ENCODE peak calls at places on chromosomes 2 and 18, in eight cellular contexts. X is ovary; Y is spleen; O is CD8-positive, alpha-beta T cell; A is K562; D is stomach; F is Karpas-422; W is lower lobe of right lung. V is an unnamed sample.

GRCh38 chr2:36459725-36460137 is 104.2 kb downstream of the CRIM1 start:
- DNase-seq in O (no peak), F (no peak), A (no peak), X (no peak), W (no peak), Y (no peak), D (peak; percentile 31), V (peak; percentile 23)

GRCh38 chr18:48186084-48186798 is 222.9 kb downstream of the ZBTB7C start:
- DNase-seq in F (no peak), Y (no peak), X (peak; percentile 59), D (no peak), O (no peak), A (no peak), W (no peak), V (no peak)

GRCh38 chr2:212843409-212844199 is 305.0 kb upstream of the ERBB4 start:
- DNase-seq in D (no peak), O (no peak), Y (no peak), F (no peak), W (no peak), A (no peak), X (no peak), V (no peak)

GRCh38 chr2:160222546-160223281 is 22.6 kb upstream of the ITGB6 start:
- DNase-seq in W (no peak), F (no peak), A (no peak), O (no peak), X (no peak), D (no peak), Y (no peak), V (no peak)

GRCh38 chr2:11399113-11399762 is 54.8 kb upstream of the ROCK2 start:
- DNase-seq in D (no peak), F (no peak), X (no peak), O (no peak), A (no peak), Y (no peak), W (no peak), V (no peak)

GRCh38 chr18:3451989-3452749 is 2.2 kb downstream of the TGIF1 start:
- DNase-seq in A (peak; percentile 45), D (peak; percentile 73), W (peak; percentile 77), F (peak; percentile 67), O (peak; percentile 44), X (peak; percentile 74), Y (peak; percentile 88), V (peak; percentile 62)

GRCh38 chr2:217436386-217436785 is 566.4 kb downstream of the TNS1 start:
- DNase-seq in O (no peak), D (no peak), A (no peak), Y (no peak), F (no peak), W (peak; percentile 50), X (peak; percentile 59), V (no peak)

GRCh38 chr18:12352188-12352587 is 24.8 kb downstream of the AFG3L2 start:
- DNase-seq in W (no peak), F (no peak), D (no peak), A (no peak), O (no peak), X (no peak), Y (no peak), V (no peak)

GRCh38 chr2:70247364-70248144 is 874 bp downstream of the TIA1 start:
- DNase-seq in A (no peak), X (no peak), Y (no peak), W (no peak), D (no peak), O (no peak), F (peak; percentile 61), V (no peak)

GRCh38 chr2:112204411-112204810 is 50.4 kb downstream of the ZC3H8 start:
- DNase-seq in X (no peak), Y (no peak), F (no peak), D (no peak), O (no peak), A (no peak), W (no peak), V (no peak)

GRCh38 chr18:2997846-2998599 is 14.9 kb downstream of the LPIN2 start:
- DNase-seq in Y (no peak), A (no peak), X (no peak), O (no peak), F (peak; percentile 45), W (no peak), D (peak; percentile 58), V (no peak)

GRCh38 chr2:232400244-232401015 is 6.2 kb upstream of the ALPG start:
- DNase-seq in Y (no peak), O (no peak), X (no peak), A (no peak), D (no peak), F (peak; percentile 27), W (no peak), V (no peak)

GRCh38 chr2:208015475-208015874 is 9.9 kb downstream of the PLEKHM3 start:
- DNase-seq in D (no peak), A (no peak), O (no peak), X (no peak), W (no peak), F (no peak), Y (no peak), V (no peak)

GRCh38 chr18:59877366-59877765 is 22.4 kb upstream of the PMAIP1 start:
- DNase-seq in F (no peak), W (no peak), O (no peak), A (no peak), Y (no peak), X (no peak), D (no peak), V (no peak)

GRCh38 chr2:23722255-23722654 is 204.7 kb downstream of the ATAD2B start:
- DNase-seq in D (no peak), Y (no peak), O (no peak), X (no peak), F (peak; percentile 49), W (no peak), A (no peak), V (no peak)

GRCh38 chr2:10407841-10408648 is 40.1 kb downstream of the ODC1 start:
- DNase-seq in D (peak; percentile 86), X (no peak), Y (peak; percentile 88), A (peak; percentile 85), F (no peak), O (peak; percentile 51), W (peak; percentile 82), V (peak; percentile 96)

GRCh38 chr2:166892397-166892796 is 4.1 kb downstream of the XIRP2 start:
- DNase-seq in O (no peak), F (no peak), D (no peak), X (no peak), Y (no peak), W (no peak), A (no peak), V (no peak)

GRCh38 chr18:11553098-11553940 is 56.1 kb upstream of the SLC35G4 start:
- DNase-seq in W (no peak), X (no peak), O (no peak), F (peak; percentile 85), D (no peak), Y (no peak), A (peak; percentile 62), V (peak; percentile 41)

GRCh38 chr2:172858473-172858745 is 122.8 kb downstream of the RAPGEF4 start:
- DNase-seq in X (no peak), O (no peak), Y (no peak), F (no peak), W (no peak), A (no peak), D (no peak), V (no peak)

DNA sequence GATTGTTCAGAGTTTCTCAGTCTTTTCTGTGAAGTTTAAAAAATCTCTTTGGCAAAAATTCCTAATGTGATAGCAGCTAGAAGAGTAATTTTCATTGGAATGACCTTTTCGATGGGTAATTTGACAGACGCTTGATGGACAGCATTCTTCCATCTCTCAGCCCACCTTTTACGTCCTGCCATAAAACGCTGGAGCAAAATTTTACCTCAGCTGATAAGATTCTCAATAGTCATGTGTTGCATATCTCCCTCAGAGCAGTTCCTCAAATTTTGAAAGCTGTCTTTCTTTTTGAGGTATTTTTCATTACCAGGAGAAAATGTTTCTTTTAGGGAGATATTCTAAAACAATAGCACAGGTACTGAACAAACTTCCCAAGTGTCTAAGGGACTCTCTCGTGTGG is 441.4 kb downstream of the PARD3B start:
- DNase-seq in D (no peak), W (no peak), O (no peak), X (no peak), F (no peak), Y (no peak), A (no peak), V (no peak)
- H3K9me3 ChIP-seq in D (no peaks in the 10 kb centered on the region), W (no peaks in the 10 kb centered on the region), O (no peaks in the 10 kb centered on the region), X (no peaks in the 10 kb centered on the region), F (no peaks in the 10 kb centered on the region), Y (no peaks in the 10 kb centered on the region), A (no peaks in the 10 kb centered on the region), V (no peaks in the 10 kb centered on the region)

DNA sequence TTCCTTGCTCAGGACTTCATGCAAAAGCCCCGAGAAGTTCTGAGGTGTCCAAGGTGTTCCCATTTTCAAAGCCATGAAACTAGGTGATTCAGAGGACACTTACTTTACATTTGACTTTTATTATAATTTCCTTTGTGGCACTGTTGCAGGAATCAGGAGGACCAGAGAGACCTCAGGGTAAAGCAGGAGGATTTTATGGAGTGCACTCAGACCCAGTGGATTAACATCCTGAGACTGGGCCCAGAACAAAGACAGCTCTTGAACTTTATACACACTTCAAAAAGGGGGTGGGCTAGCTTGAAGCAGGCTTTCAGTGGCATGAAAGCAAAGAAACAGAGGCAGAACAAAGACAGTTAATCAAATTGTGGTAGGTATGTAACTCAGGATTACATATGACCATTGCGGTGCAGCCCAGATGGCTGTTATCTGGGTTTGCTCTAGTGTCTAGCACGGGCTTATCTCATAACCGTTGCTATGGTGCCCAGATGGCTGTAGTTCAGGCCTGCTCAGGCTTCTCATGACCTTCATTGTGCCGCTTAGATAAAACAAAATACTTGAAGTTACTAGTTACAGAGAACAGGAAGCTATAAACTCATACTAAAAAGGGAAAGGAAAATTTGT is 39.4 kb downstream of the TMEM182 start:
- DNase-seq in O (no peak), A (peak; percentile 10), X (no peak), F (peak; percentile 66), W (no peak), D (no peak), Y (no peak), V (peak; percentile 4)
- H3K9me3 ChIP-seq in O (peaks cover 15% of the 10 kb centered on the region), A (peaks cover 19% of the 10 kb centered on the region), X (peaks cover 3% of the 10 kb centered on the region), F (peaks cover 28% of the 10 kb centered on the region), W (peaks cover 12% of the 10 kb centered on the region), D (peaks cover 38% of the 10 kb centered on the region), Y (peaks cover 65% of the 10 kb centered on the region), V (no peaks in the 10 kb centered on the region)

GRCh38 chr18:76791642-76792041 is 30.7 kb upstream of the ZNF236 start:
- DNase-seq in O (no peak), D (no peak), A (no peak), X (no peak), F (no peak), W (no peak), Y (no peak), V (no peak)
- H3K9me3 ChIP-seq in O (no peaks in the 10 kb centered on the region), D (peaks cover 26% of the 10 kb centered on the region), A (no peaks in the 10 kb centered on the region), X (no peaks in the 10 kb centered on the region), F (peaks cover 17% of the 10 kb centered on the region), W (peaks cover 7% of the 10 kb centered on the region), Y (peaks cover 17% of the 10 kb centered on the region), V (no peaks in the 10 kb centered on the region)

DNA sequence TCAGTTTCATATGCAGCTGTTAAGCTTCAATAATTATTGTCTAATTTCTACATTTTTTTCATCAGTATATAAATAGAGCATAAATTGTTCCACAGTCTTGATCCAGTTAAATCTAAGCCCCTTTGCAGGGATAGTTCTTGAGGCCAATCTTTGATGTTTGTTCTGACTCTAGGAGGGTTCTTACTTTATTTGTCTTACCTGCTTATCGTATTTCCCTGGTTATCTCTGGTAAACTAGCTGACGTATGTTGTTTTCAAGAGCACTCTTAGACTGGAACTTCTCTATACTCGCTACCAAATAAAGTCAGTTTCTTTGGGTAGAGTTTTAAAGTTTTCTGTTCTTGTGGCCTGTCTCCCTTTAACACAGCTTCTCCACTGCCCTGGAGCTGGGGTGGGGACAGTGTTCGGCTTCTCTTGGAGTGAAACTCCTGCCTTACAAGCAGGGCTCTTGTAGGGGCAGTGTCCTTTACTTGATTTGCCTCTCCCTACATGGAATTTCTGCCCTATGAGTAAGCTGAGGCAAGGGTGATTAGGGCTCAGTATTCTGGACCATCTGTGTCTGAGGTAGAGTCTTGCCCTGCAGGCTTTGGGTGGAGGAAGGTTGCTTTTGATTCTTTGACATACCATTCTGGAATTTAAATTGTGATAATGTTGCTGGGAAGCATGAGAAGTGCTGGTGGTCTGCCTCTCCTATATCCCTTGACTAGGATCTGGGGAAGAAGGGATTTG is 90.3 kb downstream of the PTPN4 start:
- DNase-seq in F (no peak), A (no peak), D (no peak), O (no peak), Y (no peak), X (no peak), W (no peak), V (no peak)
- H3K9me3 ChIP-seq in F (peaks cover 21% of the 10 kb centered on the region), A (peaks cover 5% of the 10 kb centered on the region), D (peaks cover 22% of the 10 kb centered on the region), O (peaks cover 18% of the 10 kb centered on the region), Y (peaks cover 50% of the 10 kb centered on the region), X (no peaks in the 10 kb centered on the region), W (peaks cover 42% of the 10 kb centered on the region), V (no peaks in the 10 kb centered on the region)